ENCODE peak calls at places on chromosomes 3 and 15, in six cellular contexts. H, Z, S, U, Q and M are unnamed samples.

GRCh38 chr15:96341465-96342142 is 11.1 kb downstream of the NR2F2 start:
- DNase-seq in U (peak), H (peak), S (no peak), Q (no peak), Z (no peak), M (no peak)

GRCh38 chr15:59367022-59367451 is 5.6 kb downstream of the MYO1E start:
- DNase-seq in Q (no peak), H (no peak), U (no peak), Z (no peak), S (no peak), M (no peak)

GRCh38 chr3:172139528-172140276 is 100.3 kb downstream of the FNDC3B start:
- DNase-seq in U (no peak), Q (no peak), S (no peak), H (no peak), Z (no peak), M (no peak)

GRCh38 chr3:138297059-138297607 is 32.5 kb downstream of the NME9 start:
- DNase-seq in Z (no peak), H (no peak), S (no peak), Q (no peak), U (no peak), M (no peak)

GRCh38 chr3:126704494-126705214 is 614 bp downstream of the CHCHD6 start:
- DNase-seq in S (peak), H (peak), Q (no peak), U (no peak), Z (no peak), M (no peak)

GRCh38 chr3:107848516-107848915 is 242.3 kb downstream of the CD47 start:
- DNase-seq in Q (no peak), H (no peak), U (no peak), Z (no peak), S (no peak), M (no peak)

GRCh38 chr3:40873934-40874699 is 325.2 kb upstream of the CTNNB1 start:
- DNase-seq in Q (no peak), H (no peak), U (no peak), S (no peak), Z (no peak), M (no peak)

GRCh38 chr3:149212386-149212785 is 9.2 kb downstream of the CP start:
- DNase-seq in H (no peak), Z (no peak), Q (no peak), U (no peak), S (no peak), M (no peak)

GRCh38 chr3:191076903-191077552 is 122.0 kb upstream of the OSTN start:
- DNase-seq in Q (no peak), S (no peak), H (no peak), U (no peak), Z (no peak), M (no peak)

GRCh38 chr15:82093774-82094211 is 48.0 kb upstream of the MEX3B start:
- DNase-seq in H (no peak), Q (no peak), U (no peak), S (peak), Z (no peak), M (no peak)

GRCh38 chr15:70806992-70807712 is 43.8 kb upstream of the UACA start:
- DNase-seq in Z (peak), U (peak), Q (no peak), H (no peak), S (no peak), M (no peak)

GRCh38 chr3:160804762-160805161 is 48.7 kb downstream of the PPM1L start:
- DNase-seq in H (no peak), Q (no peak), S (no peak), U (no peak), Z (no peak), M (no peak)

GRCh38 chr3:45582407-45582806 is 12.1 kb upstream of the LIMD1 start:
- DNase-seq in S (peak), U (no peak), Q (no peak), Z (no peak), H (no peak), M (no peak)

GRCh38 chr3:123256256-123256655 is 54.5 kb downstream of the SEC22A start:
- DNase-seq in H (no peak), Z (no peak), S (no peak), Q (no peak), U (no peak), M (no peak)

GRCh38 chr3:131591394-131591990 is 88.7 kb upstream of the MRPL3 start:
- DNase-seq in H (peak), Q (no peak), U (no peak), Z (peak), S (peak), M (no peak)

GRCh38 chr3:51718547-51719412 is 11.9 kb downstream of the GRM2 start:
- DNase-seq in Q (peak), U (peak), S (no peak), Z (no peak), H (peak), M (no peak)

GRCh38 chr3:170555329-170555728 is 30.5 kb downstream of the SLC7A14 start:
- DNase-seq in H (no peak), Z (no peak), S (peak), U (no peak), Q (no peak), M (no peak)

GRCh38 chr15:45588199-45588910 is 1.2 kb downstream of the BLOC1S6 start:
- DNase-seq in S (no peak), Z (no peak), H (no peak), Q (no peak), U (no peak), M (no peak)

GRCh38 chr3:53682807-53683206 is 163.4 kb downstream of the CHDH start:
- DNase-seq in Q (no peak), Z (no peak), U (no peak), H (no peak), S (no peak), M (no peak)

GRCh38 chr15:35058534-35059054 is 26.5 kb downstream of the NANOGP8 start:
- DNase-seq in U (no peak), Q (no peak), H (no peak), Z (no peak), S (no peak), M (no peak)

GRCh38 chr3:64913515-64913914 is 225.7 kb upstream of the ADAMTS9 start:
- DNase-seq in Q (no peak), Z (no peak), U (no peak), H (no peak), S (no peak), M (no peak)

GRCh38 chr3:189898559-189899153 is 222.0 kb downstream of the P3H2 start:
- DNase-seq in U (no peak), Q (no peak), Z (no peak), H (no peak), S (no peak), M (no peak)

GRCh38 chr3:179450901-179451334 is 352 bp downstream of the GNB4 start:
- DNase-seq in S (peak), Q (peak), U (no peak), H (peak), Z (peak), M (no peak)

GRCh38 chr3:158420654-158421396 is 150.2 kb upstream of the MLF1 start:
- DNase-seq in S (peak), H (no peak), Q (no peak), Z (no peak), U (no peak), M (no peak)

DNA sequence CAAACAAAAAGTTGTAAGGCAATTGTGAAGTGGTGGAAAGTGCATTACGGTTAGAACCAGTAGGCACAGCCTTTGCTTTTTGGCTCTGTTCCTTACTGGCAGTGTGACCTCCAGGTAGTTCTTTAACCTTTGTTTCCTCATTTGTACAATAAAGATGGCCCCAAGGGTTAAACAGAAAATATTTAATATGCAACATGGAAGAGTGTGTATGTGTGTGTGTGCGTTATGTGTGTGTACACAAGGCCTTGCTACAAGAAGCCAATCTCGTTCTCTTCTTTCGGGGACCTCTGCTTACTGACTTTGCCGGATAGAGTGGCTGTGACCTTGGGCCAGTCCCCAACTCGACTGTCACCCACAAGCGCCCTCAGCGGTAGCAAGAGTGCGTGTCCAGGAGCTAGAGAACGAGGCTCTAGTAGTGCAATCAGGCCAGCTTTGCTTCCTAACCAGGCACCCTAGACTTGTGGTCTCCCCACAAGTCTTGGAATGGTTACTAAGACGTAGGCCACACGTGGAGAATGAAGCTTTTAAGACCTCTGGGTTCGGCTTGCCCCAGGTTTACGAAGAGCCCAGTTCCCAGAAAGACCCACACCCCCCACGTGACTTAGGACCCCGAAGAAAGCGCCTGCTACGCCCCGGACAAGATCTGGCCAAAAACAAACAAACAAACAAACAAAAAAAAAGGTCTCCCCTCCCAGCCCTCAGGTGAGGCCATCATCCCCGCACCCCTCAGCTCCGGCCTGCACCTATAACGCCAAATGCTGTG is 593 bp downstream of the CIAO2A start:
- DNase-seq in S (peak), Q (peak), U (no peak), H (peak), Z (peak), M (peak)
- TF ChIP-seq CTCF in S (no peak), Q (no peak), U (peak), H (peak), Z (no peak), M (no peak)

DNA sequence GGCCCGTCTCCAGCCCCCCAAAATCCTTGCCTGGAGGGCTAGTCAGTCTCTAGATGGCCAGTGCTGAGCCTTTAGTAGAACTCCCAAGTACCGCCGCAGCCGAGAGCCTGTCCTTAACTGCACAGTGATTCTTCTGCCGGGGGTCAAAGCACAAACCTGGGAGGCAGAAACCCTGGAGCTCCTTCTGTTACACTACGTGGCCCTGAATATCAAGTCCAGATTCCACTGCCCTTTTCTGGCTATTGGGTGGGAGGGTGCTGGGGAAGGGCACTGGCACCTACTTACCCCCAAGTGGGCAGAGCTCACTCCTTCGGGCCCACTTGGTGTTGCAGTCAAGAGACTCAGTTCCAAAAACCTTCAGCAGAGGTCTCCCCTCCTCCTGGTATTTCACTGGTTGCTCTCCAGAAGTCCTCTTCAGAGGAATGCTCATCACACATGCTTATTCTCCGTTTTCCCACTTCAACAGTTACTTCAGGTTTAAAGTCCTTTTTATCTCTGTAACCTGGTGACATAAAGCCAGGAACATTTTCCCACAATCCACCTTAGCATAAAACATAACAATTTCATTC is 10.8 kb downstream of the PDHB start:
- DNase-seq in S (no peak), Q (no peak), U (no peak), H (no peak), Z (no peak), M (no peak)
- TF ChIP-seq CTCF in S (peak), Q (no peak), U (peak), H (peak), Z (no peak), M (no peak)

DNA sequence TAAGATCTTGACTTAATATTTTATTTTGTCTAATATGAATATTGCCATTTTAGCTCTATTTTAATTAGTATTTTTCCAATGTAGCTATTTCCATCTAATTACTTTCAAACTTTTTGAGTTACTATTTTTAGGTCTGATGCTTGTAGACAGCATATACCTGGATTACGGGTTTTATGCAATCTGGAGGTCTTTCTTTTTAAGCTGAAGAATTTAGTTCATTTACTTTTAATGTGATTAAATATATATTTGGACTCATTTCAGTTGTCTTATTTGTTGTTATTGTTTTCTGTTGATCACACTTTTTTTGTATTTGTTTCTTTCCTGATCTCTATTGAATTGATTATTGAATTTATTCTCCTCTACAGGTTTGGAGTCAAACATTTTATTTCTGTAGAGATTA is 30.3 kb downstream of the THRB start:
- DNase-seq in U (no peak), S (no peak), Z (no peak), Q (no peak), H (no peak), M (no peak)
- TF ChIP-seq CTCF in U (no peak), S (no peak), Z (no peak), Q (no peak), H (no peak), M (no peak)

GRCh38 chr3:133573054-133573628 is 345 bp upstream of the CDV3 start:
- DNase-seq in Q (peak), Z (peak), S (peak), U (peak), H (peak), M (peak)
- TF ChIP-seq CTCF in Q (peak), Z (no peak), S (no peak), U (no peak), H (peak), M (no peak)

GRCh38 chr15:60551781-60552161 is 72.8 kb upstream of the ICE2 start:
- DNase-seq in Z (no peak), U (no peak), Q (no peak), H (no peak), S (no peak), M (no peak)
- TF ChIP-seq CTCF in Z (no peak), U (no peak), Q (no peak), H (peak), S (no peak), M (no peak)

GRCh38 chr3:99633887-99634558 is 4.4 kb upstream of the COL8A1 start:
- DNase-seq in U (no peak), S (peak), Q (no peak), Z (no peak), H (no peak), M (no peak)
- TF ChIP-seq CTCF in U (no peak), S (no peak), Q (no peak), Z (no peak), H (no peak), M (no peak)

GRCh38 chr3:129554356-129555120 is 11.6 kb downstream of the H1-8 start:
- DNase-seq in Q (no peak), U (no peak), S (no peak), H (peak), Z (no peak), M (no peak)

GRCh38 chr3:129553771-129554170 is 10.8 kb downstream of the H1-8 start:
- DNase-seq in Q (no peak), S (no peak), H (no peak), U (no peak), Z (no peak), M (no peak)

GRCh38 chr3:129553171-129553570 is 10.2 kb downstream of the H1-8 start:
- DNase-seq in Z (no peak), U (no peak), H (no peak), Q (no peak), S (no peak), M (no peak)

GRCh38 chr3:129549805-129550204 is 6.8 kb downstream of the H1-8 start:
- DNase-seq in Z (no peak), U (no peak), H (no peak), S (no peak), Q (no peak), M (no peak)

GRCh38 chr3:129552287-129553050 is 9.5 kb downstream of the H1-8 start:
- DNase-seq in Q (no peak), H (no peak), S (no peak), U (no peak), Z (no peak), M (no peak)
- TF ChIP-seq CTCF in Q (no peak), H (no peak), S (no peak), U (no peak), Z (no peak), M (no peak)

GRCh38 chr3:105923151-105923550 is 54.3 kb upstream of the CBLB start:
- DNase-seq in Z (no peak), H (no peak), S (no peak), U (no peak), Q (no peak), M (no peak)
- TF ChIP-seq CTCF in Z (no peak), H (no peak), S (no peak), U (no peak), Q (no peak), M (no peak)

GRCh38 chr3:188283347-188283746 is 129.4 kb downstream of the LPP start:
- DNase-seq in U (no peak), S (no peak), Z (peak), H (no peak), Q (no peak), M (no peak)
- TF ChIP-seq CTCF in U (no peak), S (peak), Z (no peak), H (no peak), Q (peak), M (no peak)

DNA sequence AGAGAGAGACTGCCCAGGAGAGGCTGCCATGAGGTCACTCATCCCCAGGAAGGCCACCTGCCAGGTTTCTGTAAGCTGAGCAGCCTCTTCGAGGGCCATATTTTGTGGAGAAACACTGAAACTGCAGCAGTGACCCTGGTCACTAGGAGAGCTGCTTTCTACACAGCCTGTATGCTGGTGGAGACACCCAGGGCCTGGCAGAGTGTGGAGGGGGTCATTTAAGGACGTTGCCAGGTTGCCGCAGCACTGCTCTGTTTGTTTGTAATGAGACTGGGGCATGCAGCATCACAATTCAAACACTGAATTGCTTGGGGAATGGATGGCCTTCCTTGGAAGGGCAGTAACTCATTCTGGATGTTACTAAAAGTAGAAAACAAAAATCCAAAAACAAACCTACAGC is 104.9 kb upstream of the TRIM42 start:
- DNase-seq in S (no peak), H (no peak), Q (no peak), U (no peak), Z (no peak), M (no peak)
- TF ChIP-seq CTCF in S (no peak), H (no peak), Q (no peak), U (no peak), Z (no peak), M (no peak)